ENCODE peak calls at places on chromosomes 3 and 15, in four cellular contexts. A is T-helper 17 cell; Q is activated CD8-positive, alpha-beta memory T cell treated with anti-CD3 and anti-CD28 coated beads, Interleukin-2, amount 50 U/mL, for 48 hours; I is CD4-positive, alpha-beta memory T cell. B is an unnamed sample.

GRCh38 chr3:115550285-115550741 is 73.0 kb upstream of the GAP43 start:
- DNase-seq in A (no peak), Q (no peak), I (no peak), B (no peak)

GRCh38 chr3:128242818-128243601 is 89.7 kb downstream of the EEFSEC start:
- DNase-seq in A (no peak), Q (no peak), I (peak), B (peak)

GRCh38 chr15:29312387-29312786 is 42.8 kb upstream of the NSMCE3 start:
- DNase-seq in A (no peak), Q (no peak), I (no peak), B (peak)

GRCh38 chr3:23806322-23807160 is 786 bp downstream of the UBE2E1 start:
- DNase-seq in A (peak), Q (peak), I (no peak), B (peak)

GRCh38 chr3:30681276-30682211 is 75.1 kb downstream of the TGFBR2 start:
- DNase-seq in A (no peak), Q (no peak), I (no peak), B (peak)

GRCh38 chr15:83283813-83284562 is 476 bp downstream of the BNC1 start:
- DNase-seq in A (no peak), Q (no peak), I (no peak), B (peak)

GRCh38 chr15:76993114-76993715 is 1.7 kb upstream of the PSTPIP1 start:
- DNase-seq in A (no peak), Q (peak), I (no peak), B (no peak)

GRCh38 chr15:66845266-66845785 is 143.3 kb downstream of the SMAD6 start:
- DNase-seq in A (no peak), Q (no peak), I (no peak), B (no peak)

GRCh38 chr15:50227076-50227475 is 38.5 kb downstream of the HDC start:
- DNase-seq in A (no peak), Q (no peak), I (no peak), B (peak)

GRCh38 chr15:74245342-74245931 is 9.3 kb downstream of the CCDC33 start:
- DNase-seq in A (no peak), Q (peak), I (no peak), B (no peak)

GRCh38 chr15:68316061-68316804 is 38.7 kb downstream of the FEM1B start:
- DNase-seq in A (no peak), Q (no peak), I (no peak), B (peak)

GRCh38 chr3:129596194-129597086 is 10.0 kb downstream of the PLXND1 start:
- DNase-seq in A (no peak), Q (no peak), I (no peak), B (peak)

GRCh38 chr3:33749546-33750215 is 31.6 kb upstream of the CLASP2 start:
- DNase-seq in A (no peak), Q (no peak), I (no peak), B (peak)

GRCh38 chr3:192684151-192684550 is 43.2 kb downstream of the FGF12 start:
- DNase-seq in A (no peak), Q (no peak), I (no peak), B (no peak)

GRCh38 chr3:141362736-141363135 is 5.6 kb upstream of the ZBTB38 start:
- DNase-seq in A (no peak), Q (no peak), I (no peak), B (peak)

GRCh38 chr15:100863406-100864198 is 16.0 kb upstream of the ALDH1A3 start:
- DNase-seq in A (no peak), Q (no peak), I (no peak), B (no peak)

GRCh38 chr15:49235446-49236207 is 65.6 kb downstream of the GALK2 start:
- DNase-seq in A (peak), Q (no peak), I (peak), B (peak)

GRCh38 chr3:149512073-149512782 is 37.7 kb downstream of the TM4SF4 start:
- DNase-seq in A (no peak), Q (no peak), I (no peak), B (peak)

GRCh38 chr3:40649346-40649745 is 124.6 kb downstream of the ZNF621 start:
- DNase-seq in A (no peak), Q (no peak), I (no peak), B (no peak)

GRCh38 chr3:171565671-171566070 is 105.5 kb upstream of the TNIK start:
- DNase-seq in A (no peak), Q (no peak), I (no peak), B (no peak)

GRCh38 chr3:12750223-12750622 is 8.8 kb downstream of the TMEM40 start:
- DNase-seq in A (no peak), Q (no peak), I (no peak), B (peak)

GRCh38 chr15:42332331-42332730 is 27.0 kb upstream of the CAPN3 start:
- DNase-seq in A (no peak), Q (no peak), I (no peak), B (peak)

GRCh38 chr3:138114431-138114918 is 933 bp downstream of the DZIP1L start:
- DNase-seq in A (no peak), Q (no peak), I (no peak), B (peak)

GRCh38 chr3:16513141-16514020 is at the start of gene RFTN1:
- DNase-seq in A (peak), Q (peak), I (peak), B (peak)

GRCh38 chr3:28326458-28326926 is 22.0 kb upstream of the ZCWPW2 start:
- DNase-seq in A (no peak), Q (no peak), I (peak), B (no peak)

GRCh38 chr3:189508784-189509489 is 122.3 kb upstream of the TP63 start:
- DNase-seq in A (no peak), Q (no peak), I (no peak), B (no peak)

GRCh38 chr3:9778518-9779129 is 8.9 kb upstream of the CAMK1 start:
- DNase-seq in A (no peak), Q (no peak), I (no peak), B (no peak)

GRCh38 chr3:182848906-182849305 is 55.6 kb downstream of the ATP11B start:
- DNase-seq in A (no peak), Q (no peak), I (no peak), B (no peak)

GRCh38 chr3:58326267-58326932 is 6.3 kb upstream of the PXK start:
- DNase-seq in A (no peak), Q (no peak), I (no peak), B (no peak)

GRCh38 chr15:39213385-39213840 is 367.5 kb upstream of the THBS1 start:
- DNase-seq in A (no peak), Q (no peak), I (no peak), B (peak)